ENCODE peak calls at places on chromosomes 13 and 19, in eight cellular contexts. One of them, this sample, is unnamed.

GRCh38 chr13:47945738-47946137 is 55.3 kb downstream of the SUCLA2 start:
- DNase-seq in thoracic aorta: no peak
- DNase-seq in RWPE2: no peak
- DNase-seq in CD8-positive, alpha-beta memory T cell: no peak
- DNase-seq in IMR-90: peak; percentile 76
- DNase-seq in adrenal gland: no peak
- DNase-seq in Caco-2: peak; percentile 29
- DNase-seq in stomach: no peak
- DNase-seq in this sample: no peak

GRCh38 chr13:20263393-20264044 is 31.4 kb upstream of the GJB6 start:
- DNase-seq in Caco-2: no peak
- DNase-seq in adrenal gland: no peak
- DNase-seq in CD8-positive, alpha-beta memory T cell: no peak
- DNase-seq in stomach: no peak
- DNase-seq in RWPE2: no peak
- DNase-seq in thoracic aorta: no peak
- DNase-seq in IMR-90: no peak
- DNase-seq in this sample: no peak

GRCh38 chr19:5974721-5975387 is 3.1 kb downstream of the RANBP3 start:
- DNase-seq in IMR-90: peak; percentile 35
- DNase-seq in stomach: no peak
- DNase-seq in adrenal gland: no peak
- DNase-seq in CD8-positive, alpha-beta memory T cell: no peak
- DNase-seq in Caco-2: peak; percentile 25
- DNase-seq in thoracic aorta: no peak
- DNase-seq in RWPE2: no peak
- DNase-seq in this sample: no peak

GRCh38 chr13:79128158-79128557 is 277.9 kb downstream of the RBM26 start:
- DNase-seq in CD8-positive, alpha-beta memory T cell: no peak
- DNase-seq in thoracic aorta: no peak
- DNase-seq in stomach: no peak
- DNase-seq in adrenal gland: no peak
- DNase-seq in IMR-90: peak; percentile 18
- DNase-seq in Caco-2: no peak
- DNase-seq in RWPE2: no peak
- DNase-seq in this sample: no peak

GRCh38 chr19:43555185-43555770 is 20.0 kb downstream of the XRCC1 start:
- DNase-seq in Caco-2: peak; percentile 84
- DNase-seq in stomach: peak; percentile 78
- DNase-seq in adrenal gland: peak; percentile 81
- DNase-seq in thoracic aorta: no peak
- DNase-seq in RWPE2: no peak
- DNase-seq in IMR-90: peak; percentile 66
- DNase-seq in CD8-positive, alpha-beta memory T cell: peak; percentile 74
- DNase-seq in this sample: peak; percentile 86

GRCh38 chr19:38975214-38975860 is at the start of gene FBXO17:
- DNase-seq in RWPE2: no peak
- DNase-seq in adrenal gland: peak; percentile 36
- DNase-seq in IMR-90: peak; percentile 63
- DNase-seq in thoracic aorta: no peak
- DNase-seq in Caco-2: peak; percentile 87
- DNase-seq in CD8-positive, alpha-beta memory T cell: no peak
- DNase-seq in stomach: peak; percentile 44
- DNase-seq in this sample: peak; percentile 14

GRCh38 chr13:99614465-99614885 is 113.2 kb downstream of the TM9SF2 start:
- DNase-seq in adrenal gland: no peak
- DNase-seq in thoracic aorta: no peak
- DNase-seq in CD8-positive, alpha-beta memory T cell: no peak
- DNase-seq in stomach: peak; percentile 39
- DNase-seq in Caco-2: peak; percentile 47
- DNase-seq in IMR-90: no peak
- DNase-seq in RWPE2: peak; percentile 81
- DNase-seq in this sample: peak; percentile 32

GRCh38 chr13:43872181-43872580 is 7.4 kb downstream of the CCDC122 start:
- DNase-seq in Caco-2: no peak
- DNase-seq in thoracic aorta: no peak
- DNase-seq in RWPE2: no peak
- DNase-seq in CD8-positive, alpha-beta memory T cell: no peak
- DNase-seq in adrenal gland: no peak
- DNase-seq in IMR-90: peak; percentile 56
- DNase-seq in stomach: no peak
- DNase-seq in this sample: no peak

GRCh38 chr19:7522072-7522922 is at the start of gene MCOLN1:
- DNase-seq in adrenal gland: peak; percentile 100
- DNase-seq in IMR-90: peak; percentile 94
- DNase-seq in thoracic aorta: peak; percentile 100
- DNase-seq in RWPE2: peak; percentile 98
- DNase-seq in CD8-positive, alpha-beta memory T cell: peak; percentile 100
- DNase-seq in stomach: peak; percentile 100
- DNase-seq in Caco-2: peak; percentile 99
- DNase-seq in this sample: peak; percentile 100

GRCh38 chr19:46611791-46612190 is 10.7 kb downstream of the CALM3 start:
- DNase-seq in thoracic aorta: no peak
- DNase-seq in stomach: no peak
- DNase-seq in RWPE2: no peak
- DNase-seq in CD8-positive, alpha-beta memory T cell: no peak
- DNase-seq in Caco-2: no peak
- DNase-seq in IMR-90: no peak
- DNase-seq in adrenal gland: no peak
- DNase-seq in this sample: no peak

DNA sequence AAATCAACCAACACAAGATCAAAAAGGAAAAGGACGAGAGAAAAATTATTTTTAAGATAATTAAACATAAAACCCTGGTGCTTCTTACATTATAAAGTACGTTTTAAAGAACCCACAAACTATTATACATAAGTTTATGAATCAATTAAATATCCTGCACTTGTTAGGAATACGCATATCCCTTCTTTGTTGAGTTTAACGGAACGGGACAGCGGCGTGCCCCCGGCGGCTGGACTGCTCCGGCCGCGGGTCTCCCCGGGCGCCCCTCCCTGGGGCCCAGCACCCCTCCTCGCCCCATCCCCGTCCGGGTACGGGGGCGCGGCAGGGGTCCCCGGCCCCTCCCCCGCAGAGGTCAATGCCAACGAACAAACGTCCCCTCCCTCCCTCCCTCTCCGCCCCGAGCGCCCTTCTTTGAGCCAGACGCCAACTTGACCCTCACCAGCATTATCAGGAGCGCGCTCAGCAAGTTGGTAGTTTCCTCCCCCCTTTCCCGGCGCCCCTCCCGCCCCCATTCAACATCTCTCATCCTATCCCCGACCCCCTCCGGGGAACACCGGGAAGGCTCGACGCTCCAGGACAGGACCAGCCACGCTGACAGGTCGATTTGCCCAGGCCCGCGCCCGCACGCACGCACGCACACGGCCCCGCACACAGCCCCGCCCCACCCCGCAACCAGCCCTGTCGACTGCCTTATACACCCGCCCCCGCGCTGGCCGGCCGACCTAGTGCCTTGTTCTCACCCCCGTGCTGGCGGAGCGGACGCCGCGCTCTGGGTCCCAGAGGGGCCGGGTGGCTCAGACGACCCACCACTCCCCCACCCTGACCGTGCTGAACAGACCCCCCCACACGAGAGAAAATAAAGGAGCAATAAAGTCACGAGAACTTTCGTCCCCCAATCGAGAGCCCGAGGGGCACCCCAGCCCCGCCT is 5.1 kb downstream of the LYL1 start:
- DNase-seq in thoracic aorta: no peak
- DNase-seq in stomach: no peak
- DNase-seq in adrenal gland: peak; percentile 46
- DNase-seq in IMR-90: no peak
- DNase-seq in Caco-2: no peak
- DNase-seq in CD8-positive, alpha-beta memory T cell: no peak
- DNase-seq in RWPE2: no peak
- DNase-seq in this sample: peak; percentile 61
- H3K4me3 ChIP-seq in thoracic aorta: peak overlapping the region; percentile 66
- H3K4me3 ChIP-seq in stomach: peak overlapping the region; percentile 40
- H3K4me3 ChIP-seq in adrenal gland: no peak overlapping the region
- H3K4me3 ChIP-seq in IMR-90: no peak overlapping the region
- H3K4me3 ChIP-seq in Caco-2: no peak overlapping the region
- H3K4me3 ChIP-seq in CD8-positive, alpha-beta memory T cell: no peak overlapping the region
- H3K4me3 ChIP-seq in RWPE2: no peak overlapping the region
- H3K4me3 ChIP-seq in this sample: no peak overlapping the region

DNA sequence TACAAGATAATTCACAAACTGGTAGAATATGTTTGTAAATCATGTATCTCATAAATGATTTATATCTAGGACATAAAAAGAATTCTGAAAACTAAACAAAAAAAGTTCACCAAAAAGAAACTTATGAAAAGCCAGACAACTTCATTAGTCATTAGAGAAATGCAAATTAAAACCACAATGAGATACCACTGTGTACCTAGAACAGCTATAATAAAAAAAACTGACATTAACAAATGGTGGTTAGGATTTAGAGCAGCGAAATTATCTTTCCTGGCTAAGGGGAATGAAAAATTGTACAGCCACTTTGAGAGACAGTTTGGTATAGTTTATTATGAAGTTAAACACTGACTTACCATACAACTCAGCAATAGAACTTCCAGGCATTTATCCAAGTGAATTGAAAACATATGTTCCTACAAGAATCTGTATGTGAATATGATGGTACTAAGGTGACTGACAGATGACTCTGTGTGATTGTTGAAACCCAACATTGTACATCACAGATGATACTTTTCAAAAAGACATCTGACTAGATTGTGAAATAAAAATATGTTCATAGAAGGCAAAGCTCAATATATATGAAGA is 41.8 kb downstream of the UGGT2 start:
- DNase-seq in Caco-2: no peak
- DNase-seq in CD8-positive, alpha-beta memory T cell: no peak
- DNase-seq in thoracic aorta: no peak
- DNase-seq in RWPE2: no peak
- DNase-seq in stomach: no peak
- DNase-seq in IMR-90: peak; percentile 53
- DNase-seq in adrenal gland: no peak
- DNase-seq in this sample: no peak
- H3K27me3 ChIP-seq in Caco-2: no peaks in the 10 kb centered on the region
- H3K27me3 ChIP-seq in CD8-positive, alpha-beta memory T cell: no peaks in the 10 kb centered on the region
- H3K27me3 ChIP-seq in thoracic aorta: no peaks in the 10 kb centered on the region
- H3K27me3 ChIP-seq in RWPE2: no peaks in the 10 kb centered on the region
- H3K27me3 ChIP-seq in stomach: no peaks in the 10 kb centered on the region
- H3K27me3 ChIP-seq in IMR-90: no peaks in the 10 kb centered on the region
- H3K27me3 ChIP-seq in adrenal gland: no peaks in the 10 kb centered on the region
- H3K27me3 ChIP-seq in this sample: no peaks in the 10 kb centered on the region

GRCh38 chr19:13865243-13865577 is 11.7 kb upstream of the NANOS3 start:
- DNase-seq in thoracic aorta: no peak
- DNase-seq in RWPE2: no peak
- DNase-seq in adrenal gland: no peak
- DNase-seq in CD8-positive, alpha-beta memory T cell: no peak
- DNase-seq in Caco-2: no peak
- DNase-seq in IMR-90: no peak
- DNase-seq in stomach: no peak
- DNase-seq in this sample: no peak
- H3K4me3 ChIP-seq in thoracic aorta: peak overlapping the region; percentile 87
- H3K4me3 ChIP-seq in RWPE2: peak overlapping the region; percentile 31
- H3K4me3 ChIP-seq in adrenal gland: no peak overlapping the region
- H3K4me3 ChIP-seq in CD8-positive, alpha-beta memory T cell: no peak overlapping the region
- H3K4me3 ChIP-seq in Caco-2: peak overlapping the region; percentile 60
- H3K4me3 ChIP-seq in IMR-90: peak overlapping the region; percentile 70
- H3K4me3 ChIP-seq in stomach: peak overlapping the region; percentile 85
- H3K4me3 ChIP-seq in this sample: peak overlapping the region; percentile 44

GRCh38 chr19:289651-290538 is 1.3 kb downstream of the PLPP2 start:
- DNase-seq in Caco-2: peak; percentile 57
- DNase-seq in CD8-positive, alpha-beta memory T cell: peak; percentile 49
- DNase-seq in thoracic aorta: no peak
- DNase-seq in adrenal gland: no peak
- DNase-seq in IMR-90: peak; percentile 25
- DNase-seq in RWPE2: peak; percentile 77
- DNase-seq in stomach: peak; percentile 87
- DNase-seq in this sample: no peak

GRCh38 chr19:290539-291521 is at the start of gene PLPP2:
- DNase-seq in stomach: peak; percentile 93
- DNase-seq in thoracic aorta: no peak
- DNase-seq in CD8-positive, alpha-beta memory T cell: no peak
- DNase-seq in adrenal gland: no peak
- DNase-seq in IMR-90: no peak
- DNase-seq in RWPE2: peak; percentile 74
- DNase-seq in Caco-2: peak; percentile 82
- DNase-seq in this sample: no peak

GRCh38 chr19:292951-293350 is 1.7 kb upstream of the PLPP2 start:
- DNase-seq in stomach: peak; percentile 11
- DNase-seq in thoracic aorta: no peak
- DNase-seq in adrenal gland: no peak
- DNase-seq in CD8-positive, alpha-beta memory T cell: no peak
- DNase-seq in Caco-2: no peak
- DNase-seq in IMR-90: no peak
- DNase-seq in RWPE2: no peak
- DNase-seq in this sample: no peak

GRCh38 chr19:292281-292884 is 1.2 kb upstream of the PLPP2 start:
- DNase-seq in Caco-2: no peak
- DNase-seq in adrenal gland: no peak
- DNase-seq in IMR-90: no peak
- DNase-seq in CD8-positive, alpha-beta memory T cell: no peak
- DNase-seq in stomach: peak; percentile 18
- DNase-seq in thoracic aorta: no peak
- DNase-seq in RWPE2: no peak
- DNase-seq in this sample: no peak

GRCh38 chr19:291561-292280 is 518 bp upstream of the PLPP2 start:
- DNase-seq in RWPE2: no peak
- DNase-seq in IMR-90: no peak
- DNase-seq in Caco-2: no peak
- DNase-seq in thoracic aorta: no peak
- DNase-seq in CD8-positive, alpha-beta memory T cell: no peak
- DNase-seq in stomach: peak; percentile 48
- DNase-seq in adrenal gland: no peak
- DNase-seq in this sample: no peak
- H3K27me3 ChIP-seq in RWPE2: peaks cover 19% of the 10 kb centered on the region
- H3K27me3 ChIP-seq in IMR-90: peaks cover 53% of the 10 kb centered on the region
- H3K27me3 ChIP-seq in Caco-2: no peaks in the 10 kb centered on the region
- H3K27me3 ChIP-seq in thoracic aorta: peaks cover 28% of the 10 kb centered on the region
- H3K27me3 ChIP-seq in CD8-positive, alpha-beta memory T cell: peaks cover 13% of the 10 kb centered on the region
- H3K27me3 ChIP-seq in stomach: no peaks in the 10 kb centered on the region
- H3K27me3 ChIP-seq in adrenal gland: peaks cover 21% of the 10 kb centered on the region
- H3K27me3 ChIP-seq in this sample: peaks cover 4% of the 10 kb centered on the region

This sample was measured in HAP-1.